ENCODE peak calls at places on chromosomes 11 and 22, in ten cellular contexts. Y is choroid plexus epithelial cell, Q is progenitor cell of endocrine pancreas, Z is PC-9, I is lung, P is lower lobe of right lung, A is AG04450, D is tibial nerve, J is dorsolateral prefrontal cortex, O is ovary. L is an unnamed sample.

GRCh38 chr11:86717817-86718501 is 45.5 kb upstream of the ME3 start:
- DNase-seq in Z (peak), A (no peak), I (no peak), P (no peak), Q (no peak), O (no peak), D (no peak), Y (peak), J (no peak), L (no peak)

GRCh38 chr11:113873241-113873626 is 2.1 kb downstream of the USP28 start:
- DNase-seq in J (no peak), Y (peak), O (no peak), D (no peak), Z (no peak), A (no peak), P (no peak), Q (no peak), I (no peak), L (no peak)

GRCh38 chr11:32115406-32115805 is 24.5 kb downstream of the RCN1 start:
- DNase-seq in Y (no peak), A (no peak), I (no peak), O (no peak), J (no peak), P (no peak), D (no peak), Q (no peak), Z (no peak), L (no peak)

GRCh38 chr11:34637303-34637702 is 16.4 kb downstream of the EHF start:
- DNase-seq in Q (no peak), A (no peak), Y (no peak), P (no peak), O (no peak), D (no peak), Z (no peak), J (no peak), I (no peak), L (no peak)

GRCh38 chr11:70651036-70651435 is 252.7 kb downstream of the CTTN start:
- DNase-seq in D (no peak), A (no peak), Q (no peak), Y (no peak), Z (no peak), P (no peak), I (no peak), J (no peak), O (no peak), L (no peak)

GRCh38 chr11:1076061-1076665 is 1.5 kb downstream of the MUC2 start:
- DNase-seq in J (no peak), Y (no peak), I (no peak), O (peak), Q (no peak), P (peak), Z (no peak), D (no peak), A (no peak), L (no peak)

GRCh38 chr11:24755260-24755839 is 258.5 kb downstream of the LUZP2 start:
- DNase-seq in I (no peak), Z (no peak), Y (no peak), J (no peak), D (no peak), P (no peak), O (no peak), A (no peak), Q (no peak), L (no peak)

GRCh38 chr11:111665779-111666178 is 63.5 kb downstream of the SIK2 start:
- DNase-seq in O (no peak), Z (no peak), I (no peak), P (no peak), A (peak), J (no peak), Q (peak), Y (peak), D (no peak), L (no peak)

GRCh38 chr22:48254311-48254873 is 1491.9 kb downstream of the TBC1D22A start:
- DNase-seq in D (no peak), I (peak), Z (no peak), Q (no peak), P (no peak), O (no peak), A (no peak), Y (no peak), J (no peak), L (no peak)

GRCh38 chr22:45551310-45552016 is 48.8 kb downstream of the FBLN1 start:
- DNase-seq in O (peak), I (no peak), Y (peak), A (no peak), J (no peak), Z (peak), Q (no peak), P (no peak), D (peak), L (no peak)

GRCh38 chr22:31400023-31400397 is 606 bp downstream of the DRG1 start:
- DNase-seq in Y (peak), D (no peak), Q (no peak), A (no peak), P (no peak), O (no peak), J (no peak), Z (no peak), I (no peak), L (no peak)

GRCh38 chr22:20115691-20116375 is at the start of gene RANBP1:
- DNase-seq in Y (no peak), P (peak), O (no peak), D (no peak), Q (no peak), A (no peak), I (no peak), J (no peak), Z (no peak), L (no peak)

GRCh38 chr11:85947431-85948272 is 92.5 kb downstream of the CCDC83 start:
- DNase-seq in O (peak), P (no peak), Y (peak), I (peak), A (peak), D (peak), J (no peak), Z (peak), Q (no peak), L (no peak)

GRCh38 chr11:35579557-35580396 is 38.5 kb upstream of the FJX1 start:
- DNase-seq in Q (no peak), J (no peak), O (no peak), D (peak), Y (peak), Z (peak), A (peak), P (no peak), I (no peak), L (no peak)

GRCh38 chr11:19499999-19500398 is 212.6 kb upstream of the NAV2 start:
- DNase-seq in J (no peak), Z (no peak), O (no peak), Q (no peak), A (no peak), D (no peak), Y (peak), I (no peak), P (no peak), L (no peak)

GRCh38 chr11:37857726-37858125 is 1259.7 kb upstream of the RAG2 start:
- DNase-seq in I (no peak), A (no peak), Z (no peak), Q (no peak), Y (no peak), O (no peak), D (no peak), J (no peak), P (no peak), L (no peak)

GRCh38 chr11:37861671-37862070 is 1263.6 kb upstream of the RAG2 start:
- DNase-seq in Z (no peak), Q (no peak), I (no peak), J (no peak), A (no peak), P (no peak), Y (no peak), D (no peak), O (no peak), L (no peak)

DNA sequence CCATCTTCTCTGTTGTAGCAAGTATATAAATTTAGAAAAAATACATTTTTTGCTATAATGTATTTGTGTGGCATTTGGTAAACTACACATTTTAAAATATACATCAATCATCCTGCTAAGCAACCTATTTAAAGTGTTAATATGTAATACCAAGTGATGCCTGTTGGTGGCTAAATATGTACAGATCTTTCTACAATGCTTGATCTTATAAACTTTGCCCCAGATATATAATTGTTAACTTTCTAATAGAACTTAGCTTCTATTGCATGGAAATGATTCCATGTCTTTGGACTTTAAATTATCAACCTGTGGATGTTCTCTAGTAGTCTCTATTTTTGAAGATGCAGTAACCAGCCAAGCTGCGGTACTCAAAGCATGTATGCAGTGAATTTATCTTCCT is 1260.4 kb upstream of the RAG2 start:
- DNase-seq in I (no peak), Y (peak), P (no peak), Q (no peak), Z (no peak), D (no peak), O (no peak), A (no peak), J (no peak), L (no peak)
- TF ChIP-seq CTCF in I (no peak), Y (peak), P (no peak), Q (peak), Z (peak), D (no peak), O (no peak), A (peak), J (no peak), L (no peak)

GRCh38 chr22:40524392-40525249 is 111.9 kb downstream of the MRTFA start:
- DNase-seq in D (no peak), J (no peak), Y (peak), Q (no peak), I (no peak), A (no peak), Z (no peak), P (no peak), O (no peak), L (no peak)
- TF ChIP-seq CTCF in D (peak), J (no peak), Y (peak), Q (no peak), I (no peak), A (peak), Z (peak), P (peak), O (no peak), L (peak)

GRCh38 chr11:64356498-64357411 is 2.2 kb upstream of the RPS6KA4 start:
- DNase-seq in Y (peak), Z (peak), D (no peak), O (no peak), P (no peak), Q (no peak), I (no peak), A (no peak), J (no peak), L (peak)
- TF ChIP-seq CTCF in Y (peak), Z (peak), D (no peak), O (no peak), P (peak), Q (peak), I (no peak), A (peak), J (no peak), L (peak)

GRCh38 chr11:77101043-77101537 is 1.6 kb upstream of the OMP start:
- DNase-seq in O (no peak), D (no peak), J (no peak), P (peak), Z (no peak), Y (peak), I (no peak), A (no peak), Q (no peak), L (no peak)
- TF ChIP-seq CTCF in O (no peak), D (peak), J (no peak), P (peak), Z (peak), Y (peak), I (no peak), A (peak), Q (peak), L (no peak)

DNA sequence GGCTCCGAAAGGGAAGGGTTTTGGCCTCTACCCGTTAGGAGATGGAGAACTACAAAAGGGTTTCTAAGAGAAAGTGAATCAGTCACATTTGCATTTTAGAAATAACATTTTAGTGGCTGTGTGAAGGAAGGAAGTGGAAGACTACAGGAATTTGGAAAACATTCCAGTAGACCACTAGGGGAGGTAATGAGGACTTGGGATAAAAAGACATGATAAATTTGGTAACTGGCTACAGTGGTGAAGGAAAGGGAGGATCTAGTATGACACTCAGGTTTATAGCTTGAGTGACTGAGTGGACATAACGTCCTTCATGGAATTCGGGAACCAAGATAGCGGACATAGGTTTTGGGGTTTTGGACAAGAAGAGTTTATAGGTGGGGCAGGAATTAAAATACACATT is 7.0 kb upstream of the RRM1 start:
- DNase-seq in Q (no peak), Y (peak), P (no peak), D (no peak), Z (no peak), O (no peak), A (no peak), J (no peak), I (no peak), L (no peak)
- TF ChIP-seq CTCF in Q (no peak), Y (peak), P (no peak), D (no peak), Z (no peak), O (no peak), A (peak), J (no peak), I (no peak), L (no peak)